ENCODE peak calls at places on chromosome 3, in nine cellular contexts. B is right cardiac atrium, W is fibroblast of lung, K is neuronal stem cell, A is aorta, L is HepG2, U is left lung, R is OCI-LY7, V is kidney. P is an unnamed sample.

GRCh38 chr3:98291332-98291957 is 9.1 kb downstream of the OR5H2 start:
- DNase-seq in R (no peak), W (no peak), L (peak; percentile 61), K (no peak), V (no peak), A (no peak), B (no peak), U (no peak), P (no peak)

GRCh38 chr3:11565492-11565891 is 78.2 kb downstream of the VGLL4 start:
- DNase-seq in B (no peak), K (no peak), R (no peak), U (no peak), L (no peak), V (peak; percentile 46), W (no peak), A (no peak), P (peak; percentile 16)

GRCh38 chr3:184738982-184739381 is 27.1 kb upstream of the MAGEF1 start:
- DNase-seq in A (no peak), B (no peak), L (no peak), R (no peak), K (no peak), V (peak; percentile 10), U (peak; percentile 24), W (no peak), P (peak; percentile 4)

GRCh38 chr3:157059181-157059580 is 100.8 kb downstream of the CCNL1 start:
- DNase-seq in V (no peak), A (no peak), U (no peak), L (no peak), R (no peak), W (no peak), B (no peak), K (no peak), P (no peak)

GRCh38 chr3:180932819-180933218 is 20.3 kb downstream of the FXR1 start:
- DNase-seq in B (no peak), V (no peak), R (no peak), A (no peak), W (no peak), L (no peak), K (no peak), U (no peak), P (no peak)

GRCh38 chr3:149967067-149967685 is 3.5 kb downstream of the PFN2 start:
- DNase-seq in K (peak; percentile 33), V (no peak), B (no peak), W (peak; percentile 77), R (peak; percentile 46), A (no peak), L (peak; percentile 40), U (no peak), P (no peak)

GRCh38 chr3:123951522-123952447 is 9.2 kb downstream of the CCDC14 start:
- DNase-seq in R (no peak), B (no peak), W (no peak), U (no peak), L (no peak), K (no peak), A (no peak), V (no peak), P (no peak)

GRCh38 chr3:38746641-38747040 is 69.4 kb downstream of the SCN10A start:
- DNase-seq in B (no peak), V (no peak), L (no peak), A (no peak), W (no peak), K (no peak), U (no peak), R (no peak), P (no peak)

GRCh38 chr3:108403198-108403597 is 106.8 kb downstream of the HHLA2 start:
- DNase-seq in U (no peak), W (no peak), L (no peak), A (no peak), V (no peak), K (no peak), R (no peak), B (no peak), P (no peak)

GRCh38 chr3:128878556-128879124 is 780 bp upstream of the ACAD9 start:
- DNase-seq in W (peak; percentile 67), A (no peak), R (peak; percentile 53), U (no peak), K (no peak), V (no peak), L (peak; percentile 15), B (no peak), P (peak; percentile 26)

GRCh38 chr3:14410501-14411165 is 8.2 kb downstream of the SLC6A6 start:
- DNase-seq in B (no peak), L (peak; percentile 18), R (peak; percentile 62), K (no peak), U (peak; percentile 87), V (no peak), A (no peak), W (peak; percentile 70), P (no peak)

GRCh38 chr3:61253756-61254155 is 2.5 kb upstream of the FHIT start:
- DNase-seq in U (no peak), W (no peak), A (no peak), V (no peak), R (no peak), L (no peak), B (no peak), K (no peak), P (no peak)

GRCh38 chr3:18791752-18792151 is 356.6 kb upstream of the KCNH8 start:
- DNase-seq in R (no peak), L (no peak), U (no peak), V (no peak), B (no peak), A (no peak), K (no peak), W (no peak), P (no peak)

GRCh38 chr3:195036203-195037016 is 234.5 kb downstream of the XXYLT1 start:
- DNase-seq in B (no peak), W (no peak), A (no peak), K (no peak), U (peak; percentile 15), V (peak; percentile 37), R (no peak), L (no peak), P (no peak)

GRCh38 chr3:126293370-126294082 is 63.7 kb downstream of the KLF15 start:
- DNase-seq in L (peak; percentile 12), U (peak; percentile 79), R (no peak), K (no peak), A (peak; percentile 79), B (peak; percentile 73), W (peak; percentile 47), V (no peak), P (no peak)

DNA sequence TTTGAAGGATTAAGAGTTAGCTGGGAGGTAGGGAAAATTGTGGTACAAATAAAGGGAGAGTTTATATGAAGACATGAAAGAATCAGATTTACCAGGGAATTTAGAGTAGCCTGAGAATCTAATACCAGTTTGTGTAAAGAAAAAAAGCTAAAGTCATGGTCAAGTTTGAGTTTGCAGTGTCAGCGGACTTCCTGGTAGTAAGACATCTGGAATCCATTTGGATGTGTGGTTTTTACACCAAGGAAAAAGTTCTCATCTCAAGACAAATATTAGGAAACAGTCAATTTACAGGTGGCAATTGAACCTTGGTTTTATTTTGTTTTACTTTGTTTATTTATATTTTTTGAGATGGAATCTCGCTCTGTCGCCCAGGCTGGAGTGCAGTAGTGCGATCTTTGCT is 1.5 kb upstream of the P2RY12 start:
- DNase-seq in K (no peak), V (no peak), R (no peak), B (no peak), A (no peak), W (no peak), L (no peak), U (no peak), P (no peak)
- H3K4me3 ChIP-seq in K (no peak overlapping the region), V (no peak overlapping the region), R (no peak overlapping the region), B (no peak overlapping the region), A (no peak overlapping the region), W (no peak overlapping the region), L (no peak overlapping the region), U (no peak overlapping the region), P (no peak overlapping the region)

GRCh38 chr3:129919806-129920205 is 26.3 kb upstream of the TMCC1 start:
- DNase-seq in K (no peak), V (no peak), B (no peak), L (no peak), A (no peak), U (no peak), R (no peak), W (no peak), P (no peak)
- H3K9me3 ChIP-seq in K (peaks cover 18% of the 10 kb centered on the region), V (peaks cover 26% of the 10 kb centered on the region), B (peaks cover 4% of the 10 kb centered on the region), L (peaks cover 26% of the 10 kb centered on the region), A (peaks cover 22% of the 10 kb centered on the region), U (peaks cover 46% of the 10 kb centered on the region), R (peaks cover 19% of the 10 kb centered on the region), W (no peaks in the 10 kb centered on the region), P (peaks cover 17% of the 10 kb centered on the region)

GRCh38 chr3:136937886-136938285 is 19.9 kb upstream of the IL20RB start:
- DNase-seq in K (no peak), V (no peak), B (no peak), L (no peak), A (no peak), U (no peak), R (no peak), W (no peak), P (no peak)
- H3K4me1 ChIP-seq in K (no peaks in the 10 kb centered on the region), V (no peaks in the 10 kb centered on the region), B (peaks cover 4% of the 10 kb centered on the region), L (peaks cover 22% of the 10 kb centered on the region), A (no peaks in the 10 kb centered on the region), U (peaks cover 72% of the 10 kb centered on the region), R (peaks cover 29% of the 10 kb centered on the region), W (peaks cover under 1% of the 10 kb centered on the region), P (no peaks in the 10 kb centered on the region)

GRCh38 chr3:46852329-46852720 is 10.9 kb downstream of the MYL3 start:
- DNase-seq in R (no peak), K (no peak), B (peak; percentile 15), U (no peak), A (peak; percentile 38), W (no peak), V (no peak), L (no peak), P (no peak)

GRCh38 chr3:46849686-46850467 is 13.4 kb downstream of the MYL3 start:
- DNase-seq in L (no peak), W (no peak), U (peak; percentile 25), A (no peak), K (no peak), B (peak; percentile 42), V (peak; percentile 35), R (no peak), P (no peak)

GRCh38 chr3:46851364-46852328 is 11.6 kb downstream of the MYL3 start:
- DNase-seq in U (peak; percentile 10), K (no peak), A (peak; percentile 42), L (no peak), B (peak; percentile 24), R (no peak), V (peak; percentile 56), W (no peak), P (peak; percentile 9)

GRCh38 chr3:46849098-46849631 is 14.1 kb downstream of the MYL3 start:
- DNase-seq in L (no peak), U (no peak), V (peak; percentile 63), K (no peak), B (no peak), W (no peak), A (no peak), R (no peak), P (no peak)

DNA sequence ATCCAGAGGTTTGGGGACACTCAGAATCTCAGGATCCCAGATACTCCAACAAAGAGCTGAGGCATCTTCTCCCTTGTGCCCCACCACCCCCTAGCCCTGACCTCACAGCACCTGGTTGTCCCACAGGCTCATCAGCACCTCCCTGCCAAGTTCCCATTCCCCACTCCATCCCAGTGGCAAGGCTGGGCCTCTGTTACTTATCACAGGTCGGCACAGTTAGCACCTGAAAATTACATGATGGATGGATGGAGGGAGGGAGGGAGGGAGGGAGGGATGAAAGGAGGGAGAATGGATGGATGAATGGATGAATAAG is 12.8 kb downstream of the MYL3 start:
- DNase-seq in K (no peak), A (no peak), L (no peak), B (peak; percentile 21), W (no peak), U (no peak), R (no peak), V (no peak), P (no peak)
- H3K4me3 ChIP-seq in K (no peak overlapping the region), A (no peak overlapping the region), L (no peak overlapping the region), B (no peak overlapping the region), W (no peak overlapping the region), U (no peak overlapping the region), R (no peak overlapping the region), V (no peak overlapping the region), P (no peak overlapping the region)

P was measured in uterus.